ENCODE peak calls at places on chromosomes 16 and 17, in four cellular contexts. G is dorsolateral prefrontal cortex; I is CD4-positive, alpha-beta T cell; R is activated T-cell treated with anti-CD3 and anti-CD28 coated beads for 48 hours. Y is an unnamed sample.

GRCh38 chr17:47257651-47258339 is 4.2 kb downstream of the ITGB3 start:
- DNase-seq in G (no peak), I (no peak), R (no peak), Y (no peak)

GRCh38 chr17:73170921-73171320 is 6.1 kb downstream of the SSTR2 start:
- DNase-seq in R (no peak), I (no peak), G (no peak), Y (no peak)

GRCh38 chr16:4371481-4372314 is at the start of gene VASN:
- DNase-seq in G (peak), I (peak), R (peak), Y (no peak)

GRCh38 chr17:14211778-14212177 is 24.9 kb downstream of the CDRT15 start:
- DNase-seq in R (no peak), I (peak), G (no peak), Y (no peak)

GRCh38 chr16:1770328-1771071 is 843 bp downstream of the NME3 start:
- DNase-seq in R (peak), I (peak), G (peak), Y (no peak)

GRCh38 chr16:57688987-57689771 is 5.4 kb upstream of the DRC7 start:
- DNase-seq in R (no peak), G (no peak), I (no peak), Y (no peak)

GRCh38 chr17:74671031-74671771 is 41.5 kb downstream of the CD300LF start:
- DNase-seq in G (peak), I (peak), R (peak), Y (no peak)

GRCh38 chr17:11495616-11496015 is 102.7 kb upstream of the DNAH9 start:
- DNase-seq in G (no peak), I (no peak), R (no peak), Y (no peak)

GRCh38 chr17:60006160-60006559 is 41.6 kb upstream of the RNFT1 start:
- DNase-seq in R (no peak), I (no peak), G (no peak), Y (no peak)

GRCh38 chr17:50266384-50267073 is 7.7 kb upstream of the TMEM92 start:
- DNase-seq in G (no peak), I (no peak), R (no peak), Y (no peak)

GRCh38 chr16:66116163-66116792 is 250.2 kb upstream of the CDH5 start:
- DNase-seq in I (no peak), G (no peak), R (no peak), Y (no peak)

GRCh38 chr16:28984619-28985135 is at the start of gene LAT:
- DNase-seq in R (peak), I (peak), G (no peak), Y (no peak)

GRCh38 chr17:14245002-14245401 is 8.3 kb upstream of the CDRT15 start:
- DNase-seq in R (no peak), I (no peak), G (no peak), Y (no peak)

GRCh38 chr16:77584205-77584859 is 138.0 kb upstream of the NUDT7 start:
- DNase-seq in R (peak), I (no peak), G (peak), Y (peak)

GRCh38 chr17:5873781-5874180 is 196.4 kb upstream of the WSCD1 start:
- DNase-seq in I (no peak), G (no peak), R (no peak), Y (no peak)

GRCh38 chr16:84258266-84258665 is 18.5 kb upstream of the KCNG4 start:
- DNase-seq in G (no peak), I (no peak), R (no peak), Y (no peak)

GRCh38 chr16:71524566-71525553 is 1.4 kb upstream of the CHST4 start:
- DNase-seq in R (no peak), I (no peak), G (no peak), Y (no peak)

GRCh38 chr17:8698142-8699050 is 46.2 kb downstream of the CCDC42 start:
- DNase-seq in G (peak), I (no peak), R (no peak), Y (no peak)

GRCh38 chr17:19939993-19940721 is 37.5 kb downstream of the AKAP10 start:
- DNase-seq in R (no peak), I (no peak), G (no peak), Y (no peak)

GRCh38 chr17:76627510-76627909 is 16.0 kb downstream of the ST6GALNAC1 start:
- DNase-seq in I (no peak), R (no peak), G (no peak), Y (no peak)

GRCh38 chr16:51638338-51639135 is 487.5 kb upstream of the SALL1 start:
- DNase-seq in R (no peak), I (no peak), G (no peak), Y (no peak)

GRCh38 chr17:55388842-55389241 is 32.8 kb downstream of the MMD start:
- DNase-seq in G (no peak), I (no peak), R (no peak), Y (no peak)

GRCh38 chr16:31204871-31205666 is 2.5 kb upstream of the PYCARD start:
- DNase-seq in I (no peak), R (no peak), G (no peak), Y (no peak)

GRCh38 chr17:35892091-35892637 is 12.0 kb upstream of the CCL5 start:
- DNase-seq in R (no peak), G (no peak), I (no peak), Y (no peak)

GRCh38 chr17:51224615-51225262 is 35.1 kb downstream of the MBTD1 start:
- DNase-seq in I (no peak), R (no peak), G (no peak), Y (no peak)

GRCh38 chr16:57141822-57142631 is 43.8 kb downstream of the PSME3IP1 start:
- DNase-seq in I (no peak), R (no peak), G (no peak), Y (no peak)

GRCh38 chr17:75909051-75909811 is 4.5 kb upstream of the MRPL38 start:
- DNase-seq in G (no peak), R (no peak), I (no peak), Y (no peak)

Y was measured in NCI-H524 treated with DMSO at 0.1 percent for 48 hours.